ENCODE peak calls at places on chromosomes 2 and 18, in eight cellular contexts. X is OCI-LY7, O is GM23248, B is MM.1S, F is neural progenitor cell, J is GM23338, E is hepatocyte, U is SK-N-SH. K is an unnamed sample.

GRCh38 chr18:79507546-79508480 is 112.1 kb downstream of the NFATC1 start:
- DNase-seq in B (no peak), O (peak), J (no peak), F (no peak), E (peak), X (no peak), U (no peak), K (no peak)

GRCh38 chr2:136168605-136169210 is 50.8 kb upstream of the CXCR4 start:
- DNase-seq in X (no peak), E (no peak), O (no peak), B (no peak), J (no peak), U (no peak), F (peak), K (no peak)

GRCh38 chr2:20916604-20917286 is 93.8 kb upstream of the LDAH start:
- DNase-seq in B (no peak), E (peak), J (peak), F (no peak), O (peak), X (no peak), U (peak), K (no peak)

GRCh38 chr2:43605079-43605655 is 9.3 kb upstream of the THADA start:
- DNase-seq in E (peak), O (peak), X (peak), J (peak), F (peak), U (peak), B (peak), K (peak)

GRCh38 chr2:2057125-2057721 is 273.9 kb downstream of the MYT1L start:
- DNase-seq in O (peak), B (peak), X (peak), E (peak), J (peak), U (no peak), F (no peak), K (peak)

GRCh38 chr18:79818036-79818435 is 20.3 kb downstream of the KCNG2 start:
- DNase-seq in J (no peak), B (no peak), E (no peak), F (no peak), U (no peak), X (no peak), O (peak), K (no peak)

GRCh38 chr2:28751956-28752607 is 452 bp downstream of the PPP1CB start:
- DNase-seq in U (peak), O (peak), B (peak), J (no peak), X (peak), F (peak), E (no peak), K (no peak)

GRCh38 chr2:198253995-198254394 is 449.6 kb downstream of the PLCL1 start:
- DNase-seq in B (no peak), U (no peak), E (no peak), F (no peak), X (no peak), O (no peak), J (no peak), K (no peak)

GRCh38 chr2:65297544-65297943 is 69.9 kb downstream of the ACTR2 start:
- DNase-seq in U (no peak), F (no peak), X (no peak), E (no peak), J (no peak), B (no peak), O (no peak), K (no peak)

GRCh38 chr2:150060341-150060740 is 427.1 kb downstream of the RND3 start:
- DNase-seq in U (no peak), B (no peak), O (peak), F (no peak), J (peak), X (no peak), E (no peak), K (no peak)

GRCh38 chr2:164771897-164772296 is 69.7 kb downstream of the COBLL1 start:
- DNase-seq in U (no peak), F (no peak), O (no peak), X (no peak), E (no peak), B (no peak), J (no peak), K (no peak)

GRCh38 chr2:201908901-201909300 is 102.6 kb downstream of the CDK15 start:
- DNase-seq in U (no peak), B (no peak), J (no peak), F (no peak), E (no peak), X (no peak), O (peak), K (no peak)

GRCh38 chr18:48488388-48488850 is 50.4 kb upstream of the CTIF start:
- DNase-seq in U (no peak), B (no peak), F (no peak), X (no peak), J (peak), E (peak), O (peak), K (peak)

GRCh38 chr2:119377266-119377972 is 10.6 kb downstream of the DBI start:
- DNase-seq in B (no peak), F (no peak), J (no peak), U (no peak), E (no peak), O (no peak), X (no peak), K (no peak)

GRCh38 chr2:113672297-113672696 is 45.2 kb downstream of the RABL2A start:
- DNase-seq in J (peak), B (no peak), F (no peak), O (no peak), X (no peak), E (no peak), U (no peak), K (no peak)

GRCh38 chr2:46239847-46240181 is 57.4 kb upstream of the EPAS1 start:
- DNase-seq in J (no peak), E (no peak), O (no peak), U (no peak), X (no peak), B (peak), F (no peak), K (no peak)

GRCh38 chr18:11780042-11780441 is 71.2 kb upstream of the CHMP1B start:
- DNase-seq in B (no peak), J (no peak), F (no peak), E (no peak), O (no peak), X (no peak), U (no peak), K (no peak)

GRCh38 chr2:208265371-208265806 is 666 bp upstream of the PIKFYVE start:
- DNase-seq in X (peak), E (peak), U (peak), F (peak), O (peak), B (peak), J (peak), K (no peak)

GRCh38 chr2:205758051-205758450 is 75.8 kb downstream of the NRP2 start:
- DNase-seq in F (no peak), U (no peak), X (no peak), J (no peak), E (peak), B (no peak), O (peak), K (no peak)

GRCh38 chr2:55843096-55843991 is 80.2 kb downstream of the EFEMP1 start:
- DNase-seq in X (no peak), J (no peak), E (peak), O (peak), B (no peak), U (no peak), F (no peak), K (no peak)

GRCh38 chr2:120503793-120504571 is 158.0 kb downstream of the INHBB start:
- DNase-seq in E (no peak), F (peak), O (peak), B (no peak), X (no peak), U (no peak), J (peak), K (no peak)

GRCh38 chr2:36706451-36706850 is 9.9 kb downstream of the VIT start:
- DNase-seq in B (no peak), F (no peak), O (peak), X (no peak), J (no peak), U (no peak), E (no peak), K (no peak)

GRCh38 chr2:157327200-157327599 is 1.6 kb upstream of the ERMN start:
- DNase-seq in B (no peak), O (no peak), F (no peak), U (no peak), J (no peak), E (no peak), X (no peak), K (no peak)

GRCh38 chr2:217934321-217935131 is 68.3 kb downstream of the TNS1 start:
- DNase-seq in B (no peak), U (no peak), E (no peak), O (peak), X (no peak), F (no peak), J (no peak), K (no peak)

GRCh38 chr18:53147472-53147871 is 807.5 kb downstream of the DCC start:
- DNase-seq in B (no peak), X (no peak), E (no peak), J (no peak), U (no peak), O (no peak), F (no peak), K (no peak)

DNA sequence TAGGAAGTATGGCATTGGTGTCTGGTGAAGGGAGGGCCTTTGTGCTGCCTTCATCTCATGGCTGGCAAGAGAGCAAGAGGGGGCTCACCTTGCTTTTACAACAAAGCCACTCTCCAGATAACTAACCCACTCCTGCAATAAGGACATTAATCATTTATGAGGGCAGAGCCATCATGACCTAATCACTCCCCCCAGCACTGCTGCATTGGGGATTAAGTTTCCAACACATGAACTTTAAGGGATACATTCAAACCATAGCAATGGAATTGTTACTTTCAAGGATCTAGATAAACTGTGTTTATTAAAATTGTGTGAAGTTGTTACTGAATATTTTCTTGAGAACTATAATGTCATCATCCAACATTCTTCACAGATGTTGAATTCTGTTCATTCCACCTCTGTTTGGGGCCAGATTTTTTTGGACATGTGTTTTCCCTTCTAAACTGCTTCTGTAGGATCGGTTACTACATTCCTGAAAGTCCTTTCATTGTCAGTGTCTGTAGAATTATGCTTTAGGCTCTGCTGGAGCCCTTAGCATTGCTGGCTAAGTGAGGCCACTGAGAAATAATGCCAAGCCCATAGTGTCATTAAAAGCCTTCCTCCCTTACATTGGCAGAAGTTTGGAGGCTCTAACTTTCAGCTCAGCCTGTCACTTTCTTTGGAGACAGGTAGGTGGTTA is 50.4 kb downstream of the SPATS2L start:
- DNase-seq in B (no peak), J (peak), U (no peak), F (peak), X (no peak), E (no peak), O (peak), K (no peak)
- TF ChIP-seq EZH2phosphoT487 in B (no peak), J (no peak), U (no peak), F (no peak), X (no peak), E (no peak), O (no peak), K (no peak)

DNA sequence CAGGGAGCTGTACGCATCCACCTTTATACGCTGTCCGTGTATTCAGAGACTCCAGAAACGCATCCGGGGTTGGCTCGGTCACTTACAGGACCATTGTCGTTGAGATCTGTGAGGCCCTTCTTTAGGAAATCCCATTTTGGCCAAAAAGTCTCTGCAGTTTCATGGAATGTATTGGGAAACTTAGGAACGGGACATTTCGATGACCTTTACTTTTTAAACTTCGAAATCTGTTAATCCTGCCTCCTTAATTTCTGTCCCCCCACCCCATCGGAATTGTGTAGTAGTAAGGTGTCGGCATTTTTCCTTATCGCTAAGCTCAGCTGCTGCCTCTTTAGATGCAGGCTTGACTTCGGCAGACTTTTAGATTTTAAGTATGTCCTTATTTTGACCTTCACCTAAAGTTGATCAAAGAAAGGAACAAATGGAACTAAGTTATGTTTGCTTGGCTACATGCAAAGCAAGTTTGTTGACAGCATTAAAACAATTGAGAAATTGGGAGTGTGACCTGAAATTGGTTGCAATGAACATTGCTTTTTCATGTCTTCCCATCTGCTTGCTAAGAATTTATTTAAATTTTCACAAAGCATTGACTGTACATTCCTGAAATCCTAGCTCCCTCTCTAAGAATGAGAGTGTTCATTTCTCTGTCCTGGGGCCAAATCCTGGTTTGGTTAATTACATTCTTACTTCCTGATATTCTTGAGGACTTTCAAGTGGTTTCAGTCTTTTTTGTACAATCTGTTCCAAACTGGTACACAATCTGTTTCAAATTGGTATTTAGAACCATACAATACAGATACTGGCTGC is 886 bp upstream of the RAPH1 start:
- DNase-seq in J (peak), O (peak), E (peak), U (no peak), B (no peak), F (no peak), X (no peak), K (no peak)
- TF ChIP-seq EZH2phosphoT487 in J (no peak), O (no peak), E (no peak), U (no peak), B (no peak), F (no peak), X (no peak), K (no peak)

GRCh38 chr2:235666240-235666781 is 172.5 kb downstream of the AGAP1 start:
- DNase-seq in U (peak), X (no peak), E (peak), B (peak), O (peak), F (peak), J (peak), K (peak)
- TF ChIP-seq EZH2phosphoT487 in U (no peak), X (no peak), E (no peak), B (no peak), O (no peak), F (no peak), J (no peak), K (no peak)

GRCh38 chr2:177471990-177472389 is 79.4 kb downstream of the AGPS start:
- DNase-seq in U (no peak), F (no peak), X (no peak), O (no peak), E (no peak), J (peak), B (no peak), K (no peak)

GRCh38 chr2:177478029-177478428 is 85.5 kb downstream of the AGPS start:
- DNase-seq in F (no peak), B (no peak), O (peak), X (no peak), J (no peak), E (no peak), U (no peak), K (no peak)

GRCh38 chr2:177474301-177474700 is 81.7 kb downstream of the AGPS start:
- DNase-seq in B (no peak), X (no peak), F (no peak), U (no peak), J (no peak), O (no peak), E (no peak), K (no peak)

GRCh38 chr2:177476897-177477296 is 84.3 kb downstream of the AGPS start:
- DNase-seq in E (no peak), F (no peak), J (no peak), B (no peak), O (no peak), U (no peak), X (no peak), K (no peak)

DNA sequence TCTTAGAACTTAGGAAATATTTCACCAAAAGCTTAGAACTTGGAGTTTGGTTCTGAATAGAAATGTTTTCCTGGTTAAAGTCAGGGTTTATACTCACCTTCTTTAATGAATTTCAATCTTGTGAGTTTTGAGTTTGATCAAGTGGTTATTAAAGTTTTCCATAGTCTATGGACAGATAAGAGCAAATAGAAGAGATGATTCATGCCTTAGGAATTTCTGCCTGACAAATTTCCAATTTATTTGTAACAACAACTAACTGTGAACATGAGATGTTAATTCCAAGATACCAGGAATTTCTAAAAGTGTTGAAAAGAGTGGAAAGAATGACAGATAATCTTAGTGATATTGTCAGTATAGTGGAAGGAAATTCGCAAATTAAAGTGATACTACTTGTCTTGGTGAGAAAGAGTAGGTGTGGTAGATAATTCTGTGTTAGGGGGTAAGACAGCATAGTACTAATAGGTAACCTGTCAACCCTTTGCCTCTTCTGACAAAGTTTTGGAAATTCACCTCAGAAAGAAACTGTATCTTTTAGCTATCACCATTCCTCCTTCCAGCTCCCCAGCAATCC is 82.4 kb downstream of the AGPS start:
- DNase-seq in B (no peak), E (no peak), O (peak), J (no peak), U (no peak), X (no peak), F (no peak), K (peak)
- TF ChIP-seq EZH2phosphoT487 in B (no peak), E (no peak), O (no peak), J (no peak), U (no peak), X (no peak), F (no peak), K (no peak)

GRCh38 chr18:69786427-69786826 is 161.2 kb downstream of the CD226 start:
- DNase-seq in X (no peak), U (no peak), J (no peak), F (no peak), O (no peak), B (no peak), E (no peak), K (no peak)

GRCh38 chr18:69787825-69788547 is 159.7 kb downstream of the CD226 start:
- DNase-seq in B (no peak), O (peak), X (no peak), E (no peak), J (peak), F (no peak), U (no peak), K (peak)

GRCh38 chr18:69795785-69796184 is 151.9 kb downstream of the CD226 start:
- DNase-seq in F (peak), X (no peak), O (peak), B (no peak), E (peak), J (peak), U (peak), K (no peak)

GRCh38 chr18:69789794-69790193 is 157.9 kb downstream of the CD226 start:
- DNase-seq in F (peak), X (no peak), O (no peak), U (no peak), J (no peak), E (no peak), B (no peak), K (no peak)

GRCh38 chr18:69790649-69791048 is 157.0 kb downstream of the CD226 start:
- DNase-seq in B (no peak), J (no peak), U (no peak), X (no peak), O (no peak), F (no peak), E (no peak), K (no peak)
- TF ChIP-seq EZH2phosphoT487 in B (no peak), J (no peak), U (no peak), X (no peak), O (no peak), F (no peak), E (no peak), K (no peak)